ENCODE peak calls at places on chromosomes 11 and 22, in ten cellular contexts. One of them, this sample, is unnamed.
A peak's percentile ranks its signal among the peaks of the same experiment; 100 is the strongest.

GRCh38 chr11:35085766-35086165 is 53.2 kb upstream of the CD44 start:
- DNase-seq in GM20000: no peak
- DNase-seq in astrocyte of the hippocampus: no peak
- DNase-seq in CD4-positive, alpha-beta memory T cell: no peak
- DNase-seq in nephron progenitor cell: no peak
- DNase-seq in transverse colon: no peak
- DNase-seq in fibroblast of the conjunctiva: no peak
- DNase-seq in osteocyte: no peak
- DNase-seq in activated T-helper 1 cell treated with anti-CD3 and anti-CD28 coated beads, Interleukin-12 subunit alpha, Interleukin-12 subunit beta, Interleukin-2, Interleukin-4 antibody, amounts not matched to agents 30 ng/mL and 10 ng/mL and 1 ng/mL, durations not matched to agents 14 hours and 24 hours and 36 hours: no peak
- DNase-seq in stimulated activated naive CD4-positive, alpha-beta T cell: no peak
- DNase-seq in this sample: no peak

GRCh38 chr22:19178065-19178658 is 374 bp downstream of the SLC25A1 start:
- DNase-seq in GM20000: peak; percentile 82
- DNase-seq in astrocyte of the hippocampus: peak; percentile 64
- DNase-seq in CD4-positive, alpha-beta memory T cell: peak; percentile 57
- DNase-seq in nephron progenitor cell: peak; percentile 73
- DNase-seq in transverse colon: peak; percentile 72
- DNase-seq in fibroblast of the conjunctiva: no peak
- DNase-seq in osteocyte: no peak
- DNase-seq in activated T-helper 1 cell treated with anti-CD3 and anti-CD28 coated beads, Interleukin-12 subunit alpha, Interleukin-12 subunit beta, Interleukin-2, Interleukin-4 antibody, amounts not matched to agents 30 ng/mL and 10 ng/mL and 1 ng/mL, durations not matched to agents 14 hours and 24 hours and 36 hours: peak; percentile 59
- DNase-seq in stimulated activated naive CD4-positive, alpha-beta T cell: peak; percentile 71
- DNase-seq in this sample: peak; percentile 57

GRCh38 chr11:75491465-75491864 is 34.3 kb downstream of the GDPD5 start:
- DNase-seq in GM20000: no peak
- DNase-seq in astrocyte of the hippocampus: no peak
- DNase-seq in CD4-positive, alpha-beta memory T cell: no peak
- DNase-seq in nephron progenitor cell: no peak
- DNase-seq in transverse colon: no peak
- DNase-seq in fibroblast of the conjunctiva: no peak
- DNase-seq in osteocyte: no peak
- DNase-seq in activated T-helper 1 cell treated with anti-CD3 and anti-CD28 coated beads, Interleukin-12 subunit alpha, Interleukin-12 subunit beta, Interleukin-2, Interleukin-4 antibody, amounts not matched to agents 30 ng/mL and 10 ng/mL and 1 ng/mL, durations not matched to agents 14 hours and 24 hours and 36 hours: no peak
- DNase-seq in stimulated activated naive CD4-positive, alpha-beta T cell: no peak
- DNase-seq in this sample: no peak

GRCh38 chr11:112400615-112401014 is 140.0 kb upstream of the PLET1 start:
- DNase-seq in GM20000: no peak
- DNase-seq in astrocyte of the hippocampus: no peak
- DNase-seq in CD4-positive, alpha-beta memory T cell: no peak
- DNase-seq in nephron progenitor cell: no peak
- DNase-seq in transverse colon: no peak
- DNase-seq in fibroblast of the conjunctiva: no peak
- DNase-seq in osteocyte: no peak
- DNase-seq in activated T-helper 1 cell treated with anti-CD3 and anti-CD28 coated beads, Interleukin-12 subunit alpha, Interleukin-12 subunit beta, Interleukin-2, Interleukin-4 antibody, amounts not matched to agents 30 ng/mL and 10 ng/mL and 1 ng/mL, durations not matched to agents 14 hours and 24 hours and 36 hours: no peak
- DNase-seq in stimulated activated naive CD4-positive, alpha-beta T cell: no peak
- DNase-seq in this sample: no peak

GRCh38 chr11:33703771-33704170 is 3.1 kb upstream of the C11orf91 start:
- DNase-seq in GM20000: no peak
- DNase-seq in astrocyte of the hippocampus: peak; percentile 75
- DNase-seq in CD4-positive, alpha-beta memory T cell: no peak
- DNase-seq in nephron progenitor cell: no peak
- DNase-seq in transverse colon: no peak
- DNase-seq in fibroblast of the conjunctiva: no peak
- DNase-seq in osteocyte: no peak
- DNase-seq in activated T-helper 1 cell treated with anti-CD3 and anti-CD28 coated beads, Interleukin-12 subunit alpha, Interleukin-12 subunit beta, Interleukin-2, Interleukin-4 antibody, amounts not matched to agents 30 ng/mL and 10 ng/mL and 1 ng/mL, durations not matched to agents 14 hours and 24 hours and 36 hours: no peak
- DNase-seq in stimulated activated naive CD4-positive, alpha-beta T cell: no peak
- DNase-seq in this sample: no peak

GRCh38 chr22:37972527-37972926 is 11.8 kb downstream of the SOX10 start:
- DNase-seq in GM20000: no peak
- DNase-seq in astrocyte of the hippocampus: no peak
- DNase-seq in CD4-positive, alpha-beta memory T cell: no peak
- DNase-seq in nephron progenitor cell: no peak
- DNase-seq in transverse colon: no peak
- DNase-seq in fibroblast of the conjunctiva: no peak
- DNase-seq in osteocyte: no peak
- DNase-seq in activated T-helper 1 cell treated with anti-CD3 and anti-CD28 coated beads, Interleukin-12 subunit alpha, Interleukin-12 subunit beta, Interleukin-2, Interleukin-4 antibody, amounts not matched to agents 30 ng/mL and 10 ng/mL and 1 ng/mL, durations not matched to agents 14 hours and 24 hours and 36 hours: no peak
- DNase-seq in stimulated activated naive CD4-positive, alpha-beta T cell: no peak
- DNase-seq in this sample: no peak

GRCh38 chr22:46390652-46391301 is 55.3 kb downstream of the TRMU start:
- DNase-seq in GM20000: no peak
- DNase-seq in astrocyte of the hippocampus: peak; percentile 43
- DNase-seq in CD4-positive, alpha-beta memory T cell: no peak
- DNase-seq in nephron progenitor cell: no peak
- DNase-seq in transverse colon: peak; percentile 45
- DNase-seq in fibroblast of the conjunctiva: peak; percentile 55
- DNase-seq in osteocyte: no peak
- DNase-seq in activated T-helper 1 cell treated with anti-CD3 and anti-CD28 coated beads, Interleukin-12 subunit alpha, Interleukin-12 subunit beta, Interleukin-2, Interleukin-4 antibody, amounts not matched to agents 30 ng/mL and 10 ng/mL and 1 ng/mL, durations not matched to agents 14 hours and 24 hours and 36 hours: no peak
- DNase-seq in stimulated activated naive CD4-positive, alpha-beta T cell: no peak
- DNase-seq in this sample: no peak

GRCh38 chr11:3916962-3917361 is 61.5 kb downstream of the STIM1 start:
- DNase-seq in GM20000: no peak
- DNase-seq in astrocyte of the hippocampus: no peak
- DNase-seq in CD4-positive, alpha-beta memory T cell: no peak
- DNase-seq in nephron progenitor cell: no peak
- DNase-seq in transverse colon: peak; percentile 39
- DNase-seq in fibroblast of the conjunctiva: no peak
- DNase-seq in osteocyte: no peak
- DNase-seq in activated T-helper 1 cell treated with anti-CD3 and anti-CD28 coated beads, Interleukin-12 subunit alpha, Interleukin-12 subunit beta, Interleukin-2, Interleukin-4 antibody, amounts not matched to agents 30 ng/mL and 10 ng/mL and 1 ng/mL, durations not matched to agents 14 hours and 24 hours and 36 hours: no peak
- DNase-seq in stimulated activated naive CD4-positive, alpha-beta T cell: no peak
- DNase-seq in this sample: no peak

GRCh38 chr22:41949297-41949965 is 2.5 kb upstream of the CENPM start:
- DNase-seq in GM20000: no peak
- DNase-seq in astrocyte of the hippocampus: no peak
- DNase-seq in CD4-positive, alpha-beta memory T cell: no peak
- DNase-seq in nephron progenitor cell: no peak
- DNase-seq in transverse colon: no peak
- DNase-seq in fibroblast of the conjunctiva: no peak
- DNase-seq in osteocyte: no peak
- DNase-seq in activated T-helper 1 cell treated with anti-CD3 and anti-CD28 coated beads, Interleukin-12 subunit alpha, Interleukin-12 subunit beta, Interleukin-2, Interleukin-4 antibody, amounts not matched to agents 30 ng/mL and 10 ng/mL and 1 ng/mL, durations not matched to agents 14 hours and 24 hours and 36 hours: no peak
- DNase-seq in stimulated activated naive CD4-positive, alpha-beta T cell: no peak
- DNase-seq in this sample: no peak

GRCh38 chr11:36135062-36135461 is 154.2 kb downstream of the COMMD9 start:
- DNase-seq in GM20000: no peak
- DNase-seq in astrocyte of the hippocampus: peak; percentile 70
- DNase-seq in CD4-positive, alpha-beta memory T cell: no peak
- DNase-seq in nephron progenitor cell: peak; percentile 20
- DNase-seq in transverse colon: no peak
- DNase-seq in fibroblast of the conjunctiva: no peak
- DNase-seq in osteocyte: no peak
- DNase-seq in activated T-helper 1 cell treated with anti-CD3 and anti-CD28 coated beads, Interleukin-12 subunit alpha, Interleukin-12 subunit beta, Interleukin-2, Interleukin-4 antibody, amounts not matched to agents 30 ng/mL and 10 ng/mL and 1 ng/mL, durations not matched to agents 14 hours and 24 hours and 36 hours: no peak
- DNase-seq in stimulated activated naive CD4-positive, alpha-beta T cell: no peak
- DNase-seq in this sample: no peak

GRCh38 chr11:130611791-130612251 is 163.4 kb downstream of the ADAMTS15 start:
- DNase-seq in GM20000: no peak
- DNase-seq in astrocyte of the hippocampus: peak; percentile 87
- DNase-seq in CD4-positive, alpha-beta memory T cell: no peak
- DNase-seq in nephron progenitor cell: no peak
- DNase-seq in transverse colon: no peak
- DNase-seq in fibroblast of the conjunctiva: no peak
- DNase-seq in osteocyte: no peak
- DNase-seq in activated T-helper 1 cell treated with anti-CD3 and anti-CD28 coated beads, Interleukin-12 subunit alpha, Interleukin-12 subunit beta, Interleukin-2, Interleukin-4 antibody, amounts not matched to agents 30 ng/mL and 10 ng/mL and 1 ng/mL, durations not matched to agents 14 hours and 24 hours and 36 hours: no peak
- DNase-seq in stimulated activated naive CD4-positive, alpha-beta T cell: no peak
- DNase-seq in this sample: no peak

GRCh38 chr11:17751558-17751957 is 17.0 kb downstream of the KCNC1 start:
- DNase-seq in GM20000: no peak
- DNase-seq in astrocyte of the hippocampus: no peak
- DNase-seq in CD4-positive, alpha-beta memory T cell: no peak
- DNase-seq in nephron progenitor cell: no peak
- DNase-seq in transverse colon: no peak
- DNase-seq in fibroblast of the conjunctiva: no peak
- DNase-seq in osteocyte: no peak
- DNase-seq in activated T-helper 1 cell treated with anti-CD3 and anti-CD28 coated beads, Interleukin-12 subunit alpha, Interleukin-12 subunit beta, Interleukin-2, Interleukin-4 antibody, amounts not matched to agents 30 ng/mL and 10 ng/mL and 1 ng/mL, durations not matched to agents 14 hours and 24 hours and 36 hours: no peak
- DNase-seq in stimulated activated naive CD4-positive, alpha-beta T cell: no peak
- DNase-seq in this sample: no peak

GRCh38 chr11:111403021-111403725 is 24.1 kb upstream of the POU2AF1 start:
- DNase-seq in GM20000: no peak
- DNase-seq in astrocyte of the hippocampus: no peak
- DNase-seq in CD4-positive, alpha-beta memory T cell: no peak
- DNase-seq in nephron progenitor cell: no peak
- DNase-seq in transverse colon: no peak
- DNase-seq in fibroblast of the conjunctiva: no peak
- DNase-seq in osteocyte: no peak
- DNase-seq in activated T-helper 1 cell treated with anti-CD3 and anti-CD28 coated beads, Interleukin-12 subunit alpha, Interleukin-12 subunit beta, Interleukin-2, Interleukin-4 antibody, amounts not matched to agents 30 ng/mL and 10 ng/mL and 1 ng/mL, durations not matched to agents 14 hours and 24 hours and 36 hours: no peak
- DNase-seq in stimulated activated naive CD4-positive, alpha-beta T cell: no peak
- DNase-seq in this sample: no peak

GRCh38 chr11:3747704-3748103 is 49.6 kb downstream of the NUP98 start:
- DNase-seq in GM20000: no peak
- DNase-seq in astrocyte of the hippocampus: peak; percentile 21
- DNase-seq in CD4-positive, alpha-beta memory T cell: no peak
- DNase-seq in nephron progenitor cell: no peak
- DNase-seq in transverse colon: no peak
- DNase-seq in fibroblast of the conjunctiva: peak; percentile 57
- DNase-seq in osteocyte: no peak
- DNase-seq in activated T-helper 1 cell treated with anti-CD3 and anti-CD28 coated beads, Interleukin-12 subunit alpha, Interleukin-12 subunit beta, Interleukin-2, Interleukin-4 antibody, amounts not matched to agents 30 ng/mL and 10 ng/mL and 1 ng/mL, durations not matched to agents 14 hours and 24 hours and 36 hours: no peak
- DNase-seq in stimulated activated naive CD4-positive, alpha-beta T cell: no peak
- DNase-seq in this sample: no peak

GRCh38 chr11:133897331-133897650 is 52.0 kb upstream of the SPATA19 start:
- DNase-seq in GM20000: no peak
- DNase-seq in astrocyte of the hippocampus: no peak
- DNase-seq in CD4-positive, alpha-beta memory T cell: no peak
- DNase-seq in nephron progenitor cell: no peak
- DNase-seq in transverse colon: no peak
- DNase-seq in fibroblast of the conjunctiva: no peak
- DNase-seq in osteocyte: peak; percentile 71
- DNase-seq in activated T-helper 1 cell treated with anti-CD3 and anti-CD28 coated beads, Interleukin-12 subunit alpha, Interleukin-12 subunit beta, Interleukin-2, Interleukin-4 antibody, amounts not matched to agents 30 ng/mL and 10 ng/mL and 1 ng/mL, durations not matched to agents 14 hours and 24 hours and 36 hours: no peak
- DNase-seq in stimulated activated naive CD4-positive, alpha-beta T cell: no peak
- DNase-seq in this sample: no peak

GRCh38 chr22:25702046-25702445 is 39.9 kb upstream of the MYO18B start:
- DNase-seq in GM20000: peak; percentile 23
- DNase-seq in astrocyte of the hippocampus: peak; percentile 28
- DNase-seq in CD4-positive, alpha-beta memory T cell: no peak
- DNase-seq in nephron progenitor cell: no peak
- DNase-seq in transverse colon: no peak
- DNase-seq in fibroblast of the conjunctiva: no peak
- DNase-seq in osteocyte: no peak
- DNase-seq in activated T-helper 1 cell treated with anti-CD3 and anti-CD28 coated beads, Interleukin-12 subunit alpha, Interleukin-12 subunit beta, Interleukin-2, Interleukin-4 antibody, amounts not matched to agents 30 ng/mL and 10 ng/mL and 1 ng/mL, durations not matched to agents 14 hours and 24 hours and 36 hours: no peak
- DNase-seq in stimulated activated naive CD4-positive, alpha-beta T cell: peak; percentile 11
- DNase-seq in this sample: no peak

GRCh38 chr22:25903294-25903693 is 161.3 kb downstream of the MYO18B start:
- DNase-seq in GM20000: no peak
- DNase-seq in astrocyte of the hippocampus: no peak
- DNase-seq in CD4-positive, alpha-beta memory T cell: no peak
- DNase-seq in nephron progenitor cell: peak; percentile 45
- DNase-seq in transverse colon: no peak
- DNase-seq in fibroblast of the conjunctiva: no peak
- DNase-seq in osteocyte: peak; percentile 80
- DNase-seq in activated T-helper 1 cell treated with anti-CD3 and anti-CD28 coated beads, Interleukin-12 subunit alpha, Interleukin-12 subunit beta, Interleukin-2, Interleukin-4 antibody, amounts not matched to agents 30 ng/mL and 10 ng/mL and 1 ng/mL, durations not matched to agents 14 hours and 24 hours and 36 hours: no peak
- DNase-seq in stimulated activated naive CD4-positive, alpha-beta T cell: no peak
- DNase-seq in this sample: no peak

GRCh38 chr11:103906291-103906850 is 130.1 kb upstream of the DDI1 start:
- DNase-seq in GM20000: no peak
- DNase-seq in astrocyte of the hippocampus: no peak
- DNase-seq in CD4-positive, alpha-beta memory T cell: no peak
- DNase-seq in nephron progenitor cell: no peak
- DNase-seq in transverse colon: no peak
- DNase-seq in fibroblast of the conjunctiva: no peak
- DNase-seq in osteocyte: no peak
- DNase-seq in activated T-helper 1 cell treated with anti-CD3 and anti-CD28 coated beads, Interleukin-12 subunit alpha, Interleukin-12 subunit beta, Interleukin-2, Interleukin-4 antibody, amounts not matched to agents 30 ng/mL and 10 ng/mL and 1 ng/mL, durations not matched to agents 14 hours and 24 hours and 36 hours: no peak
- DNase-seq in stimulated activated naive CD4-positive, alpha-beta T cell: no peak
- DNase-seq in this sample: no peak

GRCh38 chr22:44403166-44403565 is 90.4 kb upstream of the SHISAL1 start:
- DNase-seq in GM20000: no peak
- DNase-seq in astrocyte of the hippocampus: no peak
- DNase-seq in CD4-positive, alpha-beta memory T cell: no peak
- DNase-seq in nephron progenitor cell: no peak
- DNase-seq in transverse colon: no peak
- DNase-seq in fibroblast of the conjunctiva: no peak
- DNase-seq in osteocyte: no peak
- DNase-seq in activated T-helper 1 cell treated with anti-CD3 and anti-CD28 coated beads, Interleukin-12 subunit alpha, Interleukin-12 subunit beta, Interleukin-2, Interleukin-4 antibody, amounts not matched to agents 30 ng/mL and 10 ng/mL and 1 ng/mL, durations not matched to agents 14 hours and 24 hours and 36 hours: no peak
- DNase-seq in stimulated activated naive CD4-positive, alpha-beta T cell: no peak
- DNase-seq in this sample: no peak

GRCh38 chr11:106840146-106840545 is 178.1 kb downstream of the GUCY1A2 start:
- DNase-seq in GM20000: no peak
- DNase-seq in astrocyte of the hippocampus: no peak
- DNase-seq in CD4-positive, alpha-beta memory T cell: no peak
- DNase-seq in nephron progenitor cell: no peak
- DNase-seq in transverse colon: no peak
- DNase-seq in fibroblast of the conjunctiva: no peak
- DNase-seq in osteocyte: no peak
- DNase-seq in activated T-helper 1 cell treated with anti-CD3 and anti-CD28 coated beads, Interleukin-12 subunit alpha, Interleukin-12 subunit beta, Interleukin-2, Interleukin-4 antibody, amounts not matched to agents 30 ng/mL and 10 ng/mL and 1 ng/mL, durations not matched to agents 14 hours and 24 hours and 36 hours: no peak
- DNase-seq in stimulated activated naive CD4-positive, alpha-beta T cell: no peak
- DNase-seq in this sample: no peak

GRCh38 chr11:7548659-7549283 is 35.0 kb downstream of the PPFIBP2 start:
- DNase-seq in GM20000: peak; percentile 52
- DNase-seq in astrocyte of the hippocampus: no peak
- DNase-seq in CD4-positive, alpha-beta memory T cell: peak; percentile 30
- DNase-seq in nephron progenitor cell: no peak
- DNase-seq in transverse colon: peak; percentile 66
- DNase-seq in fibroblast of the conjunctiva: no peak
- DNase-seq in osteocyte: no peak
- DNase-seq in activated T-helper 1 cell treated with anti-CD3 and anti-CD28 coated beads, Interleukin-12 subunit alpha, Interleukin-12 subunit beta, Interleukin-2, Interleukin-4 antibody, amounts not matched to agents 30 ng/mL and 10 ng/mL and 1 ng/mL, durations not matched to agents 14 hours and 24 hours and 36 hours: no peak
- DNase-seq in stimulated activated naive CD4-positive, alpha-beta T cell: peak; percentile 45
- DNase-seq in this sample: peak; percentile 21

GRCh38 chr22:29726512-29727247 is 6.9 kb downstream of the CABP7 start:
- DNase-seq in GM20000: no peak
- DNase-seq in astrocyte of the hippocampus: no peak
- DNase-seq in CD4-positive, alpha-beta memory T cell: no peak
- DNase-seq in nephron progenitor cell: no peak
- DNase-seq in transverse colon: no peak
- DNase-seq in fibroblast of the conjunctiva: no peak
- DNase-seq in osteocyte: no peak
- DNase-seq in activated T-helper 1 cell treated with anti-CD3 and anti-CD28 coated beads, Interleukin-12 subunit alpha, Interleukin-12 subunit beta, Interleukin-2, Interleukin-4 antibody, amounts not matched to agents 30 ng/mL and 10 ng/mL and 1 ng/mL, durations not matched to agents 14 hours and 24 hours and 36 hours: no peak
- DNase-seq in stimulated activated naive CD4-positive, alpha-beta T cell: no peak
- DNase-seq in this sample: no peak

GRCh38 chr11:125429174-125429707 is 66.8 kb downstream of the FEZ1 start:
- DNase-seq in GM20000: peak; percentile 66
- DNase-seq in astrocyte of the hippocampus: peak; percentile 76
- DNase-seq in CD4-positive, alpha-beta memory T cell: peak; percentile 13
- DNase-seq in nephron progenitor cell: peak; percentile 78
- DNase-seq in transverse colon: peak; percentile 22
- DNase-seq in fibroblast of the conjunctiva: peak; percentile 28
- DNase-seq in osteocyte: no peak
- DNase-seq in activated T-helper 1 cell treated with anti-CD3 and anti-CD28 coated beads, Interleukin-12 subunit alpha, Interleukin-12 subunit beta, Interleukin-2, Interleukin-4 antibody, amounts not matched to agents 30 ng/mL and 10 ng/mL and 1 ng/mL, durations not matched to agents 14 hours and 24 hours and 36 hours: peak; percentile 10
- DNase-seq in stimulated activated naive CD4-positive, alpha-beta T cell: peak; percentile 17
- DNase-seq in this sample: peak; percentile 49

GRCh38 chr11:11524436-11525038 is 97.3 kb downstream of the GALNT18 start:
- DNase-seq in GM20000: no peak
- DNase-seq in astrocyte of the hippocampus: peak; percentile 39
- DNase-seq in CD4-positive, alpha-beta memory T cell: no peak
- DNase-seq in nephron progenitor cell: no peak
- DNase-seq in transverse colon: no peak
- DNase-seq in fibroblast of the conjunctiva: no peak
- DNase-seq in osteocyte: no peak
- DNase-seq in activated T-helper 1 cell treated with anti-CD3 and anti-CD28 coated beads, Interleukin-12 subunit alpha, Interleukin-12 subunit beta, Interleukin-2, Interleukin-4 antibody, amounts not matched to agents 30 ng/mL and 10 ng/mL and 1 ng/mL, durations not matched to agents 14 hours and 24 hours and 36 hours: no peak
- DNase-seq in stimulated activated naive CD4-positive, alpha-beta T cell: no peak
- DNase-seq in this sample: no peak

GRCh38 chr11:131025020-131025419 is 108.7 kb upstream of the SNX19 start:
- DNase-seq in GM20000: peak; percentile 16
- DNase-seq in astrocyte of the hippocampus: peak; percentile 51
- DNase-seq in CD4-positive, alpha-beta memory T cell: no peak
- DNase-seq in nephron progenitor cell: peak; percentile 15
- DNase-seq in transverse colon: no peak
- DNase-seq in fibroblast of the conjunctiva: peak; percentile 26
- DNase-seq in osteocyte: no peak
- DNase-seq in activated T-helper 1 cell treated with anti-CD3 and anti-CD28 coated beads, Interleukin-12 subunit alpha, Interleukin-12 subunit beta, Interleukin-2, Interleukin-4 antibody, amounts not matched to agents 30 ng/mL and 10 ng/mL and 1 ng/mL, durations not matched to agents 14 hours and 24 hours and 36 hours: no peak
- DNase-seq in stimulated activated naive CD4-positive, alpha-beta T cell: no peak
- DNase-seq in this sample: no peak

GRCh38 chr11:99260696-99261095 is 239.9 kb downstream of the CNTN5 start:
- DNase-seq in GM20000: no peak
- DNase-seq in astrocyte of the hippocampus: peak; percentile 34
- DNase-seq in CD4-positive, alpha-beta memory T cell: no peak
- DNase-seq in nephron progenitor cell: no peak
- DNase-seq in transverse colon: no peak
- DNase-seq in fibroblast of the conjunctiva: no peak
- DNase-seq in osteocyte: no peak
- DNase-seq in activated T-helper 1 cell treated with anti-CD3 and anti-CD28 coated beads, Interleukin-12 subunit alpha, Interleukin-12 subunit beta, Interleukin-2, Interleukin-4 antibody, amounts not matched to agents 30 ng/mL and 10 ng/mL and 1 ng/mL, durations not matched to agents 14 hours and 24 hours and 36 hours: no peak
- DNase-seq in stimulated activated naive CD4-positive, alpha-beta T cell: no peak
- DNase-seq in this sample: no peak

GRCh38 chr11:68461284-68461861 is 821 bp downstream of the PPP6R3 start:
- DNase-seq in GM20000: peak; percentile 49
- DNase-seq in astrocyte of the hippocampus: peak; percentile 61
- DNase-seq in CD4-positive, alpha-beta memory T cell: peak; percentile 12
- DNase-seq in nephron progenitor cell: no peak
- DNase-seq in transverse colon: no peak
- DNase-seq in fibroblast of the conjunctiva: no peak
- DNase-seq in osteocyte: no peak
- DNase-seq in activated T-helper 1 cell treated with anti-CD3 and anti-CD28 coated beads, Interleukin-12 subunit alpha, Interleukin-12 subunit beta, Interleukin-2, Interleukin-4 antibody, amounts not matched to agents 30 ng/mL and 10 ng/mL and 1 ng/mL, durations not matched to agents 14 hours and 24 hours and 36 hours: no peak
- DNase-seq in stimulated activated naive CD4-positive, alpha-beta T cell: no peak
- DNase-seq in this sample: no peak

This sample was measured in GM19239.